ENCODE peak calls at places on chromosomes 7 and 10, in five cellular contexts. One of them, this sample, is unnamed.

GRCh38 chr7:48742046-48742445 is 182.3 kb upstream of the CDC14C start:
- DNase-seq in astrocyte of the cerebellum: no peak
- DNase-seq in AG10803: no peak
- DNase-seq in GM23338: no peak
- DNase-seq in GM12865: no peak
- DNase-seq in this sample: no peak

GRCh38 chr10:35214607-35215020 is 88.0 kb downstream of the CREM start:
- DNase-seq in GM23338: no peak
- DNase-seq in GM12865: no peak
- DNase-seq in astrocyte of the cerebellum: no peak
- DNase-seq in AG10803: no peak
- DNase-seq in this sample: no peak

GRCh38 chr7:157700237-157701005 is 363.6 kb downstream of the DNAJB6 start:
- DNase-seq in GM12865: no peak
- DNase-seq in GM23338: no peak
- DNase-seq in AG10803: no peak
- DNase-seq in astrocyte of the cerebellum: no peak
- DNase-seq in this sample: no peak

GRCh38 chr7:51471199-51472016 is 154.8 kb upstream of the COBL start:
- DNase-seq in GM23338: peak; percentile 75
- DNase-seq in AG10803: no peak
- DNase-seq in astrocyte of the cerebellum: no peak
- DNase-seq in GM12865: no peak
- DNase-seq in this sample: no peak

GRCh38 chr7:2981103-2981480 is 62.6 kb downstream of the CARD11 start:
- DNase-seq in AG10803: no peak
- DNase-seq in astrocyte of the cerebellum: no peak
- DNase-seq in GM12865: no peak
- DNase-seq in GM23338: no peak
- DNase-seq in this sample: no peak

GRCh38 chr10:905972-906371 is 25.5 kb downstream of the LARP4B start:
- DNase-seq in GM23338: no peak
- DNase-seq in GM12865: no peak
- DNase-seq in astrocyte of the cerebellum: no peak
- DNase-seq in AG10803: no peak
- DNase-seq in this sample: no peak

GRCh38 chr7:30321089-30321991 is 36.9 kb downstream of the ZNRF2 start:
- DNase-seq in GM12865: peak; percentile 44
- DNase-seq in GM23338: peak; percentile 48
- DNase-seq in AG10803: peak; percentile 40
- DNase-seq in astrocyte of the cerebellum: no peak
- DNase-seq in this sample: no peak

GRCh38 chr7:70589010-70589409 is 542.9 kb upstream of the GALNT17 start:
- DNase-seq in astrocyte of the cerebellum: no peak
- DNase-seq in AG10803: no peak
- DNase-seq in GM23338: peak; percentile 34
- DNase-seq in GM12865: no peak
- DNase-seq in this sample: no peak

GRCh38 chr7:151063212-151063561 is 3.8 kb downstream of the SLC4A2 start:
- DNase-seq in astrocyte of the cerebellum: no peak
- DNase-seq in AG10803: peak; percentile 71
- DNase-seq in GM12865: no peak
- DNase-seq in GM23338: peak; percentile 58
- DNase-seq in this sample: no peak

GRCh38 chr10:118472961-118473675 is 122.3 kb downstream of the PRLHR start:
- DNase-seq in astrocyte of the cerebellum: no peak
- DNase-seq in GM23338: no peak
- DNase-seq in GM12865: no peak
- DNase-seq in AG10803: no peak
- DNase-seq in this sample: no peak

GRCh38 chr7:23909426-23909825 is 199.4 kb downstream of the STK31 start:
- DNase-seq in GM12865: no peak
- DNase-seq in GM23338: no peak
- DNase-seq in astrocyte of the cerebellum: no peak
- DNase-seq in AG10803: no peak
- DNase-seq in this sample: no peak

GRCh38 chr10:70360215-70360614 is 22.2 kb downstream of the LRRC20 start:
- DNase-seq in astrocyte of the cerebellum: no peak
- DNase-seq in GM12865: no peak
- DNase-seq in AG10803: no peak
- DNase-seq in GM23338: no peak
- DNase-seq in this sample: no peak

GRCh38 chr7:117068511-117069155 is 115.3 kb downstream of the ST7 start:
- DNase-seq in astrocyte of the cerebellum: no peak
- DNase-seq in AG10803: no peak
- DNase-seq in GM12865: no peak
- DNase-seq in GM23338: peak; percentile 17
- DNase-seq in this sample: no peak

GRCh38 chr10:1377231-1377630 is 321.0 kb downstream of the WDR37 start:
- DNase-seq in astrocyte of the cerebellum: no peak
- DNase-seq in AG10803: no peak
- DNase-seq in GM23338: no peak
- DNase-seq in GM12865: no peak
- DNase-seq in this sample: no peak

GRCh38 chr7:50300336-50300735 is 4.2 kb upstream of the IKZF1 start:
- DNase-seq in AG10803: no peak
- DNase-seq in astrocyte of the cerebellum: no peak
- DNase-seq in GM12865: no peak
- DNase-seq in GM23338: no peak
- DNase-seq in this sample: no peak

GRCh38 chr10:71222541-71223364 is 10.4 kb downstream of the UNC5B start:
- DNase-seq in GM12865: peak; percentile 12
- DNase-seq in astrocyte of the cerebellum: no peak
- DNase-seq in GM23338: peak; percentile 74
- DNase-seq in AG10803: peak; percentile 70
- DNase-seq in this sample: no peak

GRCh38 chr10:89793649-89794254 is 92.4 kb downstream of the KIF20B start:
- DNase-seq in GM12865: peak; percentile 78
- DNase-seq in astrocyte of the cerebellum: peak; percentile 75
- DNase-seq in GM23338: peak; percentile 86
- DNase-seq in AG10803: peak; percentile 72
- DNase-seq in this sample: peak; percentile 25

GRCh38 chr10:70317272-70317942 is 33.6 kb upstream of the NPFFR1 start:
- DNase-seq in astrocyte of the cerebellum: no peak
- DNase-seq in AG10803: no peak
- DNase-seq in GM12865: no peak
- DNase-seq in GM23338: no peak
- DNase-seq in this sample: no peak

GRCh38 chr10:79229830-79230562 is 117.3 kb upstream of the PPIF start:
- DNase-seq in GM23338: peak; percentile 87
- DNase-seq in astrocyte of the cerebellum: no peak
- DNase-seq in GM12865: no peak
- DNase-seq in AG10803: no peak
- DNase-seq in this sample: no peak

GRCh38 chr7:117588352-117588794 is 108.5 kb downstream of the CFTR start:
- DNase-seq in GM23338: no peak
- DNase-seq in GM12865: peak; percentile 36
- DNase-seq in astrocyte of the cerebellum: peak; percentile 6
- DNase-seq in AG10803: no peak
- DNase-seq in this sample: no peak

GRCh38 chr10:58952162-58952561 is 224.3 kb upstream of the PHYHIPL start:
- DNase-seq in astrocyte of the cerebellum: no peak
- DNase-seq in GM12865: no peak
- DNase-seq in GM23338: no peak
- DNase-seq in AG10803: peak; percentile 95
- DNase-seq in this sample: no peak

GRCh38 chr10:21733710-21734109 is 199.7 kb downstream of the MLLT10 start:
- DNase-seq in astrocyte of the cerebellum: no peak
- DNase-seq in AG10803: peak; percentile 9
- DNase-seq in GM23338: no peak
- DNase-seq in GM12865: no peak
- DNase-seq in this sample: no peak

GRCh38 chr7:27364344-27364758 is 121.7 kb downstream of the EVX1 start:
- DNase-seq in GM23338: no peak
- DNase-seq in astrocyte of the cerebellum: peak; percentile 51
- DNase-seq in AG10803: peak; percentile 83
- DNase-seq in GM12865: no peak
- DNase-seq in this sample: peak; percentile 93

GRCh38 chr7:33776791-33777190 is 128.5 kb upstream of the BMPER start:
- DNase-seq in GM23338: no peak
- DNase-seq in AG10803: peak; percentile 38
- DNase-seq in GM12865: no peak
- DNase-seq in astrocyte of the cerebellum: no peak
- DNase-seq in this sample: no peak

GRCh38 chr10:132551808-132552130 is 14.2 kb downstream of the INPP5A start:
- DNase-seq in GM12865: no peak
- DNase-seq in astrocyte of the cerebellum: no peak
- DNase-seq in GM23338: no peak
- DNase-seq in AG10803: no peak
- DNase-seq in this sample: no peak

GRCh38 chr10:132548869-132549268 is 11.3 kb downstream of the INPP5A start:
- DNase-seq in astrocyte of the cerebellum: no peak
- DNase-seq in GM23338: no peak
- DNase-seq in GM12865: no peak
- DNase-seq in AG10803: no peak
- DNase-seq in this sample: no peak

GRCh38 chr10:132549416-132549815 is 11.8 kb downstream of the INPP5A start:
- DNase-seq in astrocyte of the cerebellum: no peak
- DNase-seq in GM23338: no peak
- DNase-seq in GM12865: no peak
- DNase-seq in AG10803: no peak
- DNase-seq in this sample: no peak

GRCh38 chr10:132551093-132551807 is 13.7 kb downstream of the INPP5A start:
- DNase-seq in astrocyte of the cerebellum: no peak
- DNase-seq in GM23338: no peak
- DNase-seq in GM12865: peak; percentile 57
- DNase-seq in AG10803: peak; percentile 29
- DNase-seq in this sample: no peak

GRCh38 chr10:132550366-132551092 is 12.9 kb downstream of the INPP5A start:
- DNase-seq in GM23338: no peak
- DNase-seq in AG10803: no peak
- DNase-seq in astrocyte of the cerebellum: no peak
- DNase-seq in GM12865: no peak
- DNase-seq in this sample: no peak
- H3K4me3 ChIP-seq in GM23338: no peak overlapping the region
- H3K4me3 ChIP-seq in AG10803: no peak overlapping the region
- H3K4me3 ChIP-seq in astrocyte of the cerebellum: no peak overlapping the region
- H3K4me3 ChIP-seq in GM12865: no peak overlapping the region
- H3K4me3 ChIP-seq in this sample: no peak overlapping the region

GRCh38 chr10:110457851-110458582 is 39.7 kb upstream of the DUSP5 start:
- DNase-seq in astrocyte of the cerebellum: no peak
- DNase-seq in GM23338: no peak
- DNase-seq in GM12865: peak; percentile 16
- DNase-seq in AG10803: no peak
- DNase-seq in this sample: no peak

GRCh38 chr10:110459600-110459999 is 38.1 kb upstream of the DUSP5 start:
- DNase-seq in GM23338: no peak
- DNase-seq in GM12865: no peak
- DNase-seq in astrocyte of the cerebellum: no peak
- DNase-seq in AG10803: no peak
- DNase-seq in this sample: no peak

GRCh38 chr10:110456523-110457091 is 41.1 kb upstream of the DUSP5 start:
- DNase-seq in GM12865: no peak
- DNase-seq in GM23338: no peak
- DNase-seq in AG10803: no peak
- DNase-seq in astrocyte of the cerebellum: no peak
- DNase-seq in this sample: no peak

GRCh38 chr10:110460111-110460809 is 37.4 kb upstream of the DUSP5 start:
- DNase-seq in AG10803: no peak
- DNase-seq in GM23338: no peak
- DNase-seq in GM12865: peak; percentile 19
- DNase-seq in astrocyte of the cerebellum: no peak
- DNase-seq in this sample: no peak

DNA sequence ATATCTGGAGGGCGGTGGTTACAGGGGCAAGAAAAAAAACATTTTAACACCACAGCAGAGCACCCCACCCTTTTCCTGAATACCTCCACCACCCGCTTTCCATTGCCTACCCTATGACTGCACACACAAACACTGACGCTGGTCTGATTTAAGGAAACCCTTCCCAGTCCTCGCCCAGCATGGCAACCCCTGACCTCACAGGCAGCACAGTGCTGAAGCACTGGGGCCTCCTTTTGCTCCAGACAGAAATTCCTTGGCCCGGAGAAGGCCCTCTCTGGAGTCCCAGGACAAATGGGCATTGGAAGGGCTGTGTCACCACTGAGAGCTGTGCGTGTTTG is 39.2 kb upstream of the DUSP5 start:
- DNase-seq in GM23338: no peak
- DNase-seq in astrocyte of the cerebellum: no peak
- DNase-seq in AG10803: no peak
- DNase-seq in GM12865: no peak
- DNase-seq in this sample: no peak
- H3K4me3 ChIP-seq in GM23338: no peak overlapping the region
- H3K4me3 ChIP-seq in astrocyte of the cerebellum: no peak overlapping the region
- H3K4me3 ChIP-seq in AG10803: no peak overlapping the region
- H3K4me3 ChIP-seq in GM12865: no peak overlapping the region
- H3K4me3 ChIP-seq in this sample: no peak overlapping the region

DNA sequence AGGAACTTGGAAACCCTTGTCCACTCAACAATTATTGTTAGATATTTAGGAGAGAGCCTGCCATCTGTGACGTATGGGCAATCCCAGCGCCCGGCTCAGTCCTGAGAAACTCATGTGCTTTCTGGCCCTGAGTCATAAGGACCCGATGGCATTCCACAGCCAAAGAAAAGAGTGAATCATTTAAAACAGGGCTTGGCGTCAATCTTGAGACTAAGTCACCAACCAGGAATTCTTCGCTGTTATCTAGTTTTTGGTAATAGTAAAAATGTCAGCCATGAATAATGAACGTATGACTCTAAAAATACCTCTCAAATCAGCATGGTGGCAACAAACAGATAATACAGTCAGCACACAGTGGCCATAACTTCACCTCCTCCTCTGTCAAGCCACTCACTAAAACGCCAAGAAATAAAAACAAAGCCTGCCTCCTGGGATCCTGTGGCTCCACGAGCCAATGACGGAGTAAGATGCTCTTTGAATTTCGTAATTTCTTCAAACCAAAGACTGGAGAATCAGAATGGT is 140.8 kb downstream of the ADAM12 start:
- DNase-seq in AG10803: peak; percentile 99
- DNase-seq in GM23338: no peak
- DNase-seq in GM12865: no peak
- DNase-seq in astrocyte of the cerebellum: peak; percentile 99
- DNase-seq in this sample: peak; percentile 98
- H3K4me3 ChIP-seq in AG10803: no peak overlapping the region
- H3K4me3 ChIP-seq in GM23338: no peak overlapping the region
- H3K4me3 ChIP-seq in GM12865: no peak overlapping the region
- H3K4me3 ChIP-seq in astrocyte of the cerebellum: no peak overlapping the region
- H3K4me3 ChIP-seq in this sample: no peak overlapping the region

DNA sequence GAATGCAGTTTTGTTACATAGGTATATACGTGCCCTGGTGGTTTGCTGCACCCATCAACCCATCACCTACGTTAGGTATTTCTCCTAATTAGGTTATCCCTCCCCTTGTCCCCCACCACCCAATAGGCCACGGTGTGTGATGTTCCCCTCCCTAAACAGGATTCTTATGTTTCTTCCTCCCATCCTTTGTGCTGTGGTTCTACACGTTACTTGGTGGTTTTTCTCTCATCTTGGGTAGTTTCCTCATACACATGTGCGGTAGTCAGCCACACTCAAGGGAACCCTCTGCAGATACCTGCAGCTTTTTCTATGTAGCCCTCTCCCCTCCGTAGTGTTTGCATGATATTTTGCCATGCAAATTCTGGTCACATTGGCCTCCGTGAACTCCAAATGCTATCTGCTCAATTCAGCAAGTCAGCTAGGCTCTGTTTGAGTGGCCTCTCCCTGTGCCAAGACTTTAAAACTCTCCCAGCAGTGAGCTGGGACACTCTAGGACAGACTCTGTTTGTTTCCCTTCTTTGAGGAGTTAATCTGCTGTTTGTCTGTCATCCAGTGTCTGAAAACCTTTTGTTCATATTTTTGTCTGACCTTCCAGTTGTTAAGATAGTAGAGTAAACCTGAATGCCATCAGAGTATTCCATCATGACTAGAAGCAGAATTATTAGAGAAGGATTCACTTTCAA is 41.0 kb downstream of the RABGEF1 start:
- DNase-seq in GM23338: no peak
- DNase-seq in astrocyte of the cerebellum: no peak
- DNase-seq in GM12865: no peak
- DNase-seq in AG10803: no peak
- DNase-seq in this sample: no peak
- H3K4me3 ChIP-seq in GM23338: no peak overlapping the region
- H3K4me3 ChIP-seq in astrocyte of the cerebellum: no peak overlapping the region
- H3K4me3 ChIP-seq in GM12865: no peak overlapping the region
- H3K4me3 ChIP-seq in AG10803: no peak overlapping the region
- H3K4me3 ChIP-seq in this sample: no peak overlapping the region